ENCODE peak calls at places on chromosomes 16 and 17, in four cellular contexts. U, L, V and M are unnamed samples.

GRCh38 chr17:4544135-4544651 is 11.0 kb downstream of the MYBBP1A start:
- DNase-seq in U (no peak), L (no peak), V (no peak), M (no peak)

GRCh38 chr17:77478899-77479298 is 338.1 kb downstream of the SEC14L1 start:
- DNase-seq in U (no peak), L (no peak), V (peak), M (no peak)

GRCh38 chr17:58189436-58190146 is 2.9 kb upstream of the EPX start:
- DNase-seq in U (no peak), L (peak), V (peak), M (peak)

GRCh38 chr17:74152591-74153455 is 50.7 kb upstream of the RPL38 start:
- DNase-seq in U (no peak), L (peak), V (no peak), M (no peak)

GRCh38 chr17:56754523-56755208 is 79.1 kb downstream of the C17orf67 start:
- DNase-seq in U (no peak), L (no peak), V (no peak), M (peak)

GRCh38 chr16:67407788-67408452 is 8.4 kb downstream of the ZDHHC1 start:
- DNase-seq in U (no peak), L (no peak), V (no peak), M (no peak)

GRCh38 chr16:77963185-77964044 is 58.9 kb upstream of the CLEC3A start:
- DNase-seq in U (no peak), L (no peak), V (no peak), M (no peak)

GRCh38 chr16:22267764-22268163 is 29.4 kb upstream of the POLR3E start:
- DNase-seq in U (no peak), L (no peak), V (no peak), M (no peak)

GRCh38 chr17:149231-149630 is 11.9 kb downstream of the SCGB1C2 start:
- DNase-seq in U (no peak), L (no peak), V (no peak), M (no peak)

GRCh38 chr16:58399718-58400633 is 7.7 kb downstream of the GINS3 start:
- DNase-seq in U (no peak), L (no peak), V (no peak), M (peak)

GRCh38 chr16:88479795-88480760 is 27.0 kb downstream of the ZFPM1 start:
- DNase-seq in U (no peak), L (no peak), V (no peak), M (no peak)

GRCh38 chr16:24270721-24271120 is 14.6 kb downstream of the CACNG3 start:
- DNase-seq in U (no peak), L (no peak), V (no peak), M (no peak)

GRCh38 chr17:43832976-43833829 is at the start of gene MPP3:
- DNase-seq in U (no peak), L (peak), V (peak), M (peak)

GRCh38 chr16:74216319-74216718 is 80.3 kb upstream of the PSMD7 start:
- DNase-seq in U (no peak), L (no peak), V (no peak), M (no peak)

GRCh38 chr17:42221886-42222745 is 27.8 kb upstream of the GHDC start:
- DNase-seq in U (peak), L (peak), V (no peak), M (peak)

GRCh38 chr17:47253541-47254402 is at the start of gene ITGB3:
- DNase-seq in U (no peak), L (peak), V (peak), M (peak)

GRCh38 chr17:58082341-58082869 is 814 bp upstream of the DYNLL2 start:
- DNase-seq in U (no peak), L (no peak), V (no peak), M (no peak)

GRCh38 chr16:69930117-69930776 is 20.9 kb upstream of the CLEC18A start:
- DNase-seq in U (no peak), L (peak), V (peak), M (peak)

GRCh38 chr16:15650698-15651161 is 685 bp downstream of the NDE1 start:
- DNase-seq in U (no peak), L (peak), V (no peak), M (peak)

GRCh38 chr17:65529040-65529633 is 32.3 kb downstream of the AXIN2 start:
- DNase-seq in U (no peak), L (no peak), V (no peak), M (no peak)

GRCh38 chr16:86033016-86033474 is 134.1 kb downstream of the IRF8 start:
- DNase-seq in U (no peak), L (no peak), V (no peak), M (no peak)

GRCh38 chr17:36939059-36939943 is 2.0 kb downstream of the LHX1 start:
- DNase-seq in U (no peak), L (no peak), V (no peak), M (no peak)

GRCh38 chr17:76822184-76822778 is 45.9 kb upstream of the MGAT5B start:
- DNase-seq in U (no peak), L (no peak), V (no peak), M (no peak)

GRCh38 chr16:21937387-21937829 is 15.8 kb upstream of the UQCRC2 start:
- DNase-seq in U (no peak), L (no peak), V (no peak), M (no peak)

DNA sequence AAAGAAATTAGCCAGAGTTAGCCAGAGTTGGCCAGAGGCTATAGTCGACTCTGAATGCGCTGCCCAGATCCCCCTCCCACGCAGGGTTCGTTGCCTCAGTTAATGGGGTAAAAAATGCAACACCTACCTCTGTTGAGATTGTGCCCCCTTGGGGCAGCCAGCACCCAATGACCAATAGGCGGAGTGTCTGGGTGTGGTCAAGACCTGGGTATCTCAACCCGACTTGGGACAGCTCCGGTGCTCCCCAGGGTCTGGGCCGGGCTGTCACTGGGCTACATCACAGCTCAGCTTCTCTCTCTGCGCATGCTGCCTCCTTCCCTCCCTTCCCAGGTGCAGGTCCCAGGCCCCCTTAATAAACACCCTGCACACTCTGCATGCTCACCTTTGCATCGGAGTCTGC is 59.6 kb upstream of the GCSH start:
- DNase-seq in U (no peak), L (no peak), V (no peak), M (no peak)
- TF ChIP-seq CTCF in U (no peak), L (no peak), V (no peak), M (no peak)

GRCh38 chr17:69802045-69802740 is 272.8 kb upstream of the KCNJ16 start:
- DNase-seq in U (no peak), L (no peak), V (no peak), M (no peak)
- TF ChIP-seq CTCF in U (no peak), L (no peak), V (no peak), M (no peak)

GRCh38 chr17:32523827-32524552 is 37.2 kb downstream of the CDK5R1 start:
- DNase-seq in U (no peak), L (no peak), V (no peak), M (no peak)
- TF ChIP-seq CTCF in U (no peak), L (no peak), V (no peak), M (no peak)

GRCh38 chr16:13875614-13876284 is 44.2 kb upstream of the ERCC4 start:
- DNase-seq in U (no peak), L (no peak), V (no peak), M (no peak)
- TF ChIP-seq CTCF in U (no peak), L (no peak), V (no peak), M (no peak)

GRCh38 chr17:12463102-12463501 is 202.6 kb upstream of the MYOCD start:
- DNase-seq in U (no peak), L (peak), V (no peak), M (peak)

DNA sequence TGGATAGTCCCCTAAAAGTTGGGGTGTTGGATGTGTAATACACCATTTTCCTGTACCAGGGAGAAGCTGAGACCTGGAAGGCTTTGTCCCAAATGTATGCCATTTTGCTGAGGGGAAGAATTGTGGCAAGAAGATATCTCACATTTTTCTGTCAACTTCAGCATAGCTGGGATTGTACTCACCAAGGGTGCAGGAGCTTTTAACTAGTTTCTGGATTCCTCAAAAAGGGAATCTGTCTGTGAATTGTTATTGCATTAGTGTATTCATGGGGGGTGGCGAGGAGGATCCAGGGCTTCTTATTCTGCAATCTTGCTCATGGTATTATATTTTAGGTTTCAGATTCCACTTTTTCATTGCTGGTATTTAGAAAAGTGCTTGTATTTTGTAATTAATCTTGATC is 208.2 kb upstream of the MYOCD start:
- DNase-seq in U (no peak), L (no peak), V (no peak), M (peak)
- TF ChIP-seq CTCF in U (no peak), L (no peak), V (no peak), M (no peak)